ENCODE peak calls at places on chromosomes 13 and 19, in eight cellular contexts. O is naive thymus-derived CD4-positive, alpha-beta T cell; P is heart right ventricle; X is dorsolateral prefrontal cortex; H is cardiac muscle cell; I is CD4-positive, alpha-beta T cell; A is aorta; F is uterus. V is an unnamed sample.

GRCh38 chr13:41345165-41345920 is 34.3 kb downstream of the NAA16 start:
- DNase-seq in A (no peak), I (no peak), P (no peak), O (no peak), F (no peak), X (no peak), H (no peak), V (no peak)

GRCh38 chr19:52590728-52591127 is 20.6 kb downstream of the ZNF701 start:
- DNase-seq in A (no peak), F (no peak), O (no peak), P (no peak), X (no peak), H (no peak), I (no peak), V (no peak)

GRCh38 chr19:38264486-38265212 is at the start of gene SPINT2:
- DNase-seq in O (no peak), H (no peak), A (no peak), X (no peak), F (no peak), I (peak; percentile 45), P (no peak), V (no peak)

GRCh38 chr13:20272571-20273171 is 40.6 kb upstream of the GJB6 start:
- DNase-seq in A (no peak), P (no peak), F (no peak), O (no peak), X (no peak), I (no peak), H (no peak), V (no peak)

GRCh38 chr19:32748497-32748896 is 28.9 kb downstream of the TDRD12 start:
- DNase-seq in P (no peak), F (no peak), I (peak; percentile 11), O (peak; percentile 33), X (no peak), H (no peak), A (no peak), V (no peak)

GRCh38 chr13:112958127-112958989 is 10.7 kb upstream of the MCF2L start:
- DNase-seq in F (no peak), A (no peak), I (no peak), O (no peak), P (no peak), X (peak; percentile 37), H (no peak), V (no peak)

GRCh38 chr13:75437582-75438318 is 44.2 kb downstream of the TBC1D4 start:
- DNase-seq in I (no peak), O (no peak), P (peak; percentile 26), X (no peak), H (peak; percentile 65), A (no peak), F (no peak), V (no peak)

GRCh38 chr13:73715114-73715909 is 418.9 kb downstream of the KLF12 start:
- DNase-seq in A (no peak), X (no peak), H (no peak), O (peak; percentile 74), F (no peak), I (peak; percentile 44), P (no peak), V (peak; percentile 25)

GRCh38 chr13:80824231-80824630 is 483.3 kb upstream of the SPRY2 start:
- DNase-seq in I (no peak), F (no peak), A (no peak), X (no peak), H (peak; percentile 91), O (no peak), P (peak; percentile 8), V (no peak)

GRCh38 chr13:74570834-74571233 is 436.6 kb upstream of the KLF12 start:
- DNase-seq in I (no peak), X (no peak), A (no peak), O (no peak), F (no peak), P (no peak), H (peak; percentile 40), V (no peak)

GRCh38 chr13:74819549-74819948 is 662.4 kb downstream of the TBC1D4 start:
- DNase-seq in F (no peak), A (no peak), O (no peak), H (no peak), P (no peak), X (no peak), I (no peak), V (no peak)

GRCh38 chr19:48006762-48007161 is 12.3 kb downstream of the ELSPBP1 start:
- DNase-seq in X (no peak), H (no peak), A (no peak), O (no peak), F (no peak), P (no peak), I (no peak), V (no peak)

GRCh38 chr19:3682741-3683404 is 17.4 kb downstream of the PIP5K1C start:
- DNase-seq in H (peak; percentile 84), O (no peak), F (peak; percentile 66), P (no peak), X (no peak), I (no peak), A (peak; percentile 53), V (no peak)

GRCh38 chr19:35284153-35285140 is 2.1 kb downstream of the HAMP start:
- DNase-seq in O (no peak), P (no peak), I (no peak), X (no peak), F (no peak), A (no peak), H (no peak), V (no peak)

GRCh38 chr13:100234006-100234405 is 145.1 kb downstream of the PCCA start:
- DNase-seq in P (no peak), I (no peak), A (no peak), F (no peak), H (no peak), X (no peak), O (no peak), V (no peak)

GRCh38 chr19:53357821-53358581 is 7.5 kb upstream of the ZNF525 start:
- DNase-seq in A (no peak), P (no peak), O (no peak), H (no peak), X (no peak), F (no peak), I (no peak), V (no peak)

GRCh38 chr19:5968431-5969373 is 9.2 kb downstream of the RANBP3 start:
- DNase-seq in X (peak; percentile 43), H (no peak), O (no peak), P (no peak), F (no peak), A (peak; percentile 45), I (no peak), V (no peak)

GRCh38 chr19:12838182-12838890 is at the start of gene MAST1:
- DNase-seq in O (peak; percentile 37), I (peak; percentile 55), H (peak; percentile 27), F (no peak), A (no peak), P (no peak), X (peak; percentile 76), V (no peak)

GRCh38 chr13:106533101-106533939 is 2.1 kb downstream of the EFNB2 start:
- DNase-seq in H (peak; percentile 90), O (no peak), X (peak; percentile 88), A (peak; percentile 91), F (peak; percentile 80), P (peak; percentile 84), I (peak; percentile 4), V (no peak)

GRCh38 chr13:38821753-38822551 is 135.1 kb downstream of the FREM2 start:
- DNase-seq in P (no peak), O (no peak), H (no peak), A (no peak), F (no peak), I (no peak), X (peak; percentile 50), V (no peak)

GRCh38 chr13:85298387-85298924 is 500.8 kb downstream of the SLITRK6 start:
- DNase-seq in F (no peak), I (no peak), A (no peak), X (no peak), O (no peak), H (no peak), P (no peak), V (no peak)

GRCh38 chr13:85497652-85498051 is 301.6 kb downstream of the SLITRK6 start:
- DNase-seq in I (no peak), X (no peak), A (no peak), F (no peak), P (no peak), H (peak; percentile 97), O (no peak), V (no peak)

DNA sequence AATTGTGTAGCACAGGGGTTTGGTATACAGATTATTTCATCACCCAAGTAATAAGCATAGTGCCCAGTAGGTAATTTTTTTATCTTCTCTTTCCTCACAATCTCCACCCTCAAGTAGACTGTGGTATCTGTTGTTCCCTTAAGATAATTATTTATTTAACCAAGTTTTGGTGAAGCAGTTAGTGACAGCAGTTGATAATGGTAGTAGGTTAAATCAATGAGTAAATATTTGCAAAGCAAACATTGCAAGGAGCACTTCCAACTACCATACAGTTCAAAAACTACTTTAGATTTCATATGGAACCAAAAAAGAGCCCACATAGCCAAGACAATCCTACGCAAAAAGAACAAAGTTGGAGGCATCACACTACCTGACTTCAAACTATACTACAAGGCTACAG is 291.8 kb downstream of the KCTD12 start:
- DNase-seq in X (no peak), F (no peak), H (no peak), P (no peak), O (no peak), A (no peak), I (no peak), V (no peak)
- H3K27ac ChIP-seq in X (no peak overlapping the region), F (no peak overlapping the region), H (no peak overlapping the region), P (no peak overlapping the region), O (no peak overlapping the region), A (no peak overlapping the region), I (no peak overlapping the region), V (no peak overlapping the region)

GRCh38 chr13:50365683-50366391 is 350.6 kb downstream of the KCNRG start:
- DNase-seq in F (no peak), O (peak; percentile 12), I (no peak), X (no peak), A (no peak), H (no peak), P (no peak), V (peak; percentile 57)
- H3K27ac ChIP-seq in F (no peak overlapping the region), O (peak overlapping the region; percentile 53), I (peak overlapping the region; percentile 24), X (no peak overlapping the region), A (no peak overlapping the region), H (no peak overlapping the region), P (no peak overlapping the region), V (peak overlapping the region; percentile 59)

DNA sequence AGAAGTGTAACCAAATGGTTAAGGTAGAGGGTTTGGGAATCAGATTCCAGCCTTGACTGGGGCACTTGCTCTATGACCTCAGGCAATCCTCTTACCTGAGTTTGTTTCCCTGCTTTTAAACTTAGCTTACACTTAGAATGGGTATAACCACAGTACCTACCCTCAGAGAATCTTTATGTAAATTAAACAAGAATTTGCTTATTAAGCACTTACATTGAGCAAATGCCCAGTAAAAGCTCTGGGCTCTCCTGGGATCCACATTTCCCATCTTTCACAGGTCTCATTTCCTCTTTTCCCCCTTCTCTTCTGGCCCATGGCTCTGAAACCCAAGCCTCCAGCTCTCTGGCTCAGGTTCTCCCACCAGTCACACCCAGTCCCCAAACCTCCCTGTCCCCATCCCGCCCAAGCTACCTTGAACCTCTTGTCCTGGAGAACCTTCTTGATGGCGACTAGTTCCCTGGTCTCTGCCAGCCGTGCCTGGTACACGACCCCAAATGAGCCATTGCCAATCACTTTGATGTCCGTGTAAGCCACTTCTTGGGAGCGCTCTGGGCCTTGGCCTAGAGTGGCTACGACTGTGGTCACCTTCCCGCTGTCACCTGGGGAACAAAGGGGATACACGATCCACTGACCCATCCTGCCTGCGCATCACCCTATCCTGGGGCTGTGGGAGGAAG is 2.7 kb downstream of the GSK3A start:
- DNase-seq in F (no peak), P (no peak), A (no peak), O (no peak), H (no peak), X (no peak), I (no peak), V (no peak)
- H3K27ac ChIP-seq in F (no peak overlapping the region), P (no peak overlapping the region), A (no peak overlapping the region), O (peak overlapping the region; percentile 2), H (no peak overlapping the region), X (no peak overlapping the region), I (no peak overlapping the region), V (no peak overlapping the region)

GRCh38 chr13:23289917-23290357 is 109.2 kb downstream of the SGCG start:
- DNase-seq in O (no peak), X (no peak), I (no peak), A (no peak), H (peak; percentile 62), P (peak; percentile 49), F (no peak), V (no peak)
- H3K27ac ChIP-seq in O (no peak overlapping the region), X (no peak overlapping the region), I (no peak overlapping the region), A (no peak overlapping the region), H (no peak overlapping the region), P (no peak overlapping the region), F (no peak overlapping the region), V (no peak overlapping the region)

V was measured in Peyer's patch.